ENCODE peak calls at places on chromosomes 4 and X, in ten cellular contexts. R, I, Y, L, W, T, B, A, S and X are unnamed samples.

GRCh38 chr4:53476232-53477037 is 99.0 kb downstream of the FIP1L1 start:
- DNase-seq in R (no peak), I (peak), Y (no peak), L (no peak), W (no peak), T (no peak), B (peak), A (peak), S (peak), X (no peak)

GRCh38 chr4:948101-948935 is 16.1 kb downstream of the TMEM175 start:
- DNase-seq in R (peak), I (no peak), Y (no peak), L (no peak), W (no peak), T (peak), B (no peak), A (no peak), S (peak), X (no peak)

GRCh38 chr4:156677136-156677535 is 294.5 kb downstream of the PDGFC start:
- DNase-seq in R (no peak), I (peak), Y (peak), L (peak), W (peak), T (peak), B (no peak), A (peak), S (no peak), X (peak)

GRCh38 chr4:159505275-159505975 is 402.5 kb downstream of the RAPGEF2 start:
- DNase-seq in R (no peak), I (no peak), Y (no peak), L (no peak), W (no peak), T (no peak), B (no peak), A (no peak), S (no peak), X (no peak)

GRCh38 chr4:151316645-151317044 is 8.8 kb downstream of the SH3D19 start:
- DNase-seq in R (no peak), I (no peak), Y (no peak), L (no peak), W (no peak), T (no peak), B (no peak), A (no peak), S (no peak), X (no peak)

GRCh38 chr4:38531126-38531737 is 132.8 kb upstream of the KLF3 start:
- DNase-seq in R (no peak), I (peak), Y (no peak), L (no peak), W (no peak), T (no peak), B (peak), A (no peak), S (no peak), X (peak)

GRCh38 chr4:169256101-169256612 is 14.6 kb downstream of the SH3RF1 start:
- DNase-seq in R (no peak), I (no peak), Y (no peak), L (no peak), W (no peak), T (no peak), B (peak), A (peak), S (no peak), X (no peak)

GRCh38 chr4:99763635-99764101 is 53.0 kb upstream of the DAPP1 start:
- DNase-seq in R (no peak), I (peak), Y (no peak), L (peak), W (peak), T (no peak), B (peak), A (peak), S (no peak), X (no peak)

GRCh38 chr4:38368612-38369011 is 295.4 kb upstream of the KLF3 start:
- DNase-seq in R (no peak), I (peak), Y (no peak), L (no peak), W (no peak), T (no peak), B (peak), A (peak), S (no peak), X (no peak)

GRCh38 chr4:74218201-74218600 is 60.3 kb downstream of the MTHFD2L start:
- DNase-seq in R (no peak), I (no peak), Y (no peak), L (no peak), W (no peak), T (no peak), B (no peak), A (peak), S (no peak), X (no peak)

GRCh38 chr4:13615162-13615561 is 12.4 kb downstream of the BOD1L1 start:
- DNase-seq in R (no peak), I (no peak), Y (no peak), L (no peak), W (no peak), T (no peak), B (no peak), A (no peak), S (no peak), X (no peak)

GRCh38 chrX:70049925-70050324 is at the start of gene AWAT2:
- DNase-seq in R (no peak), I (peak), Y (no peak), L (no peak), W (no peak), T (no peak), B (no peak), A (no peak), S (no peak), X (no peak)

GRCh38 chr4:148203056-148203898 is 238.9 kb downstream of the NR3C2 start:
- DNase-seq in R (peak), I (no peak), Y (no peak), L (no peak), W (no peak), T (no peak), B (no peak), A (no peak), S (no peak), X (no peak)

GRCh38 chr4:184573701-184574100 is 75.5 kb downstream of the CASP3 start:
- DNase-seq in R (no peak), I (no peak), Y (no peak), L (no peak), W (peak), T (no peak), B (no peak), A (no peak), S (no peak), X (no peak)

GRCh38 chrX:110322603-110323002 is 4.7 kb upstream of the AMMECR1 start:
- DNase-seq in R (no peak), I (no peak), Y (no peak), L (no peak), W (no peak), T (no peak), B (peak), A (peak), S (no peak), X (no peak)

GRCh38 chr4:25509656-25510055 is 132.6 kb downstream of the ANAPC4 start:
- DNase-seq in R (no peak), I (no peak), Y (no peak), L (no peak), W (no peak), T (no peak), B (no peak), A (peak), S (no peak), X (no peak)

GRCh38 chr4:16496501-16496900 is 270.2 kb upstream of the TAPT1 start:
- DNase-seq in R (no peak), I (peak), Y (no peak), L (no peak), W (peak), T (no peak), B (peak), A (peak), S (no peak), X (no peak)

GRCh38 chr4:620201-620600 is 5.2 kb upstream of the PDE6B start:
- DNase-seq in R (no peak), I (no peak), Y (no peak), L (no peak), W (no peak), T (no peak), B (no peak), A (no peak), S (peak), X (no peak)

GRCh38 chr4:44493924-44494323 is 45.3 kb upstream of the KCTD8 start:
- DNase-seq in R (no peak), I (peak), Y (no peak), L (no peak), W (peak), T (peak), B (no peak), A (peak), S (no peak), X (peak)

GRCh38 chr4:25860586-25861421 is 2.0 kb downstream of the SEL1L3 start:
- DNase-seq in R (no peak), I (peak), Y (no peak), L (no peak), W (peak), T (no peak), B (peak), A (no peak), S (no peak), X (no peak)

GRCh38 chr4:171846232-171846631 is 33.0 kb downstream of the GALNTL6 start:
- DNase-seq in R (no peak), I (peak), Y (peak), L (peak), W (peak), T (peak), B (no peak), A (peak), S (no peak), X (peak)

GRCh38 chrX:41302293-41302868 is 31.6 kb upstream of the DDX3X start:
- DNase-seq in R (no peak), I (no peak), Y (no peak), L (no peak), W (no peak), T (no peak), B (no peak), A (no peak), S (no peak), X (peak)

GRCh38 chr4:36187723-36188333 is 56.5 kb downstream of the ARAP2 start:
- DNase-seq in R (no peak), I (peak), Y (no peak), L (peak), W (peak), T (peak), B (peak), A (no peak), S (no peak), X (peak)

GRCh38 chrX:16772460-16772859 is 13.8 kb upstream of the TXLNG start:
- DNase-seq in R (no peak), I (no peak), Y (no peak), L (peak), W (no peak), T (peak), B (no peak), A (no peak), S (no peak), X (no peak)

GRCh38 chr4:76203541-76203940 is 10.1 kb downstream of the SCARB2 start:
- DNase-seq in R (no peak), I (no peak), Y (no peak), L (no peak), W (no peak), T (no peak), B (no peak), A (no peak), S (no peak), X (no peak)

GRCh38 chr4:102560743-102561341 is 59.7 kb downstream of the NFKB1 start:
- DNase-seq in R (no peak), I (no peak), Y (no peak), L (no peak), W (no peak), T (no peak), B (no peak), A (no peak), S (no peak), X (no peak)

GRCh38 chrX:39445336-39445735 is 644.1 kb downstream of the MID1IP1 start:
- DNase-seq in R (no peak), I (peak), Y (peak), L (no peak), W (peak), T (no peak), B (no peak), A (no peak), S (no peak), X (peak)

GRCh38 chr4:186934841-186935443 is 211.3 kb upstream of the FAT1 start:
- DNase-seq in R (no peak), I (no peak), Y (no peak), L (no peak), W (no peak), T (no peak), B (no peak), A (no peak), S (no peak), X (no peak)

GRCh38 chrX:40006025-40007017 is 91.4 kb downstream of the BCOR start:
- DNase-seq in R (peak), I (peak), Y (peak), L (no peak), W (no peak), T (no peak), B (no peak), A (no peak), S (peak), X (peak)

GRCh38 chr4:174394915-174395314 is 111.2 kb downstream of the CEP44 start:
- DNase-seq in R (no peak), I (peak), Y (no peak), L (no peak), W (no peak), T (no peak), B (peak), A (peak), S (no peak), X (no peak)

GRCh38 chr4:1279253-1279652 is 10.4 kb upstream of the MAEA start:
- DNase-seq in R (no peak), I (no peak), Y (no peak), L (no peak), W (no peak), T (no peak), B (no peak), A (no peak), S (no peak), X (no peak)

GRCh38 chrX:2464677-2465166 is 36.1 kb downstream of the DHRSX start:
- DNase-seq in R (no peak), I (no peak), Y (no peak), L (peak), W (no peak), T (no peak), B (no peak), A (no peak), S (no peak), X (no peak)

GRCh38 chr4:25915359-25915716 is 1.3 kb downstream of the SMIM20 start:
- DNase-seq in R (peak), I (peak), Y (no peak), L (no peak), W (no peak), T (no peak), B (no peak), A (peak), S (no peak), X (no peak)

DNA sequence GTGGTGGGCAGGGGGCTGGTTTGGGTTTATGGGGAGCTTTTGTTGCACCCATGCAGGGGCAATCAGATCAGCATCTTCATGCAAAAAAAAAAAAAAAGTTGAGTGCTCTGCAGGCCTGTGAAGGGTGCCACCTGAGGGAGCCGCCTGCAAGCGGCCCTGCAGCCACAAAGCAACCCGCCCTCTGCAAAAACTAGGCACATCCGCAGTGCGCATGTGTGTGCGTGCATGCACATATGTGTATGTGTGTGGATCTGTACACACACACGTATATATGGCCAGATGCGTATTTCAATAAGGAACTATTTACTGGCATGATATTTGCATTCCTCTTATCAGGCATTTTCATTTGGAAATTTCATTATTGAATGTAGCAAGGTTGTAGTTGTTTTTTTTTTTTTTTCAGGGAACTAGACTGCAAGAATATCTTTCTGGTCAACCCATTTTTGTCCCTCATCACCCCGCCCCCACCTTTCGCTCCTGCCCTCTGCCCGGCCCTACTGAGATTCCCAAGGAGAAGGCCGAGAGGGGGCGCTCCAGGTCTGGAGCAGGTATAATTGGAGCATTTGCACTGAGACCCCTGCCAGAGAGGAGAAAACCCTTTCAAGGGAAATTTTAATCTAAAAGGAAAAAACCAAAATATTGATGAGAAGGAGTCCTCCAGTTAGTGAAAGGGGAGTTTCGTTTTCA is 18.1 kb downstream of the CCNQ start:
- DNase-seq in R (no peak), I (no peak), Y (peak), L (no peak), W (peak), T (peak), B (no peak), A (no peak), S (no peak), X (peak)
- TF ChIP-seq CTCF in R (no peak), I (no peak), Y (peak), L (peak), W (peak), T (peak), B (peak), A (no peak), S (no peak), X (peak)

GRCh38 chr4:14837860-14838259 is 164.4 kb upstream of the CPEB2 start:
- DNase-seq in R (no peak), I (no peak), Y (no peak), L (no peak), W (no peak), T (no peak), B (no peak), A (no peak), S (no peak), X (no peak)
- TF ChIP-seq CTCF in R (no peak), I (no peak), Y (no peak), L (no peak), W (no peak), T (no peak), B (no peak), A (no peak), S (no peak), X (no peak)

GRCh38 chr4:4519296-4519898 is 22.5 kb downstream of the STX18 start:
- DNase-seq in R (no peak), I (peak), Y (no peak), L (peak), W (peak), T (no peak), B (peak), A (no peak), S (no peak), X (no peak)
- TF ChIP-seq CTCF in R (peak), I (peak), Y (peak), L (peak), W (peak), T (peak), B (peak), A (peak), S (no peak), X (peak)

GRCh38 chr4:2280531-2281300 is 18.8 kb upstream of the MXD4 start:
- DNase-seq in R (no peak), I (no peak), Y (no peak), L (no peak), W (no peak), T (no peak), B (no peak), A (no peak), S (no peak), X (no peak)
- TF ChIP-seq CTCF in R (no peak), I (no peak), Y (no peak), L (no peak), W (peak), T (peak), B (peak), A (no peak), S (no peak), X (no peak)

DNA sequence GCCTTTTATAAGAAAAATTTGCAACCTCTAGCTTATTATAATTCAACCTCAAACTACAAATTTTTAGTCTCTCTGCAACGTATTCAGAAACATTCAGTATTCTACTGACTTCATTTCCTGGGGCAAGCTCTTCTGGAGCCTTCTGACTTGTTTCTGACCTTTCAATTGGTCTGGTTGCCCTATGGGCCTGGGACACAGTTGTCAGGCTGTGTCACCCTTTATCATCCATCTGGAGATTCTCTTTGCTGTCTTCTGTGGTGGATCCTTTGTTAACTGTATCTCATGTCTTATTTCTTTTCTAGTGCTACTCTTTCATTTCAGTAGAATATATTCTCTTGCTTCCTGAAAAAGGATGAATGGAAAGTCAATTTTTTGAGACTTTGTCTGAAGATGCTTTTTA is 55.1 kb upstream of the PGRMC2 start:
- DNase-seq in R (no peak), I (no peak), Y (no peak), L (no peak), W (no peak), T (no peak), B (no peak), A (no peak), S (no peak), X (no peak)
- TF ChIP-seq CTCF in R (no peak), I (no peak), Y (no peak), L (no peak), W (no peak), T (no peak), B (no peak), A (no peak), S (no peak), X (no peak)